ENCODE peak calls at places on chromosomes 5 and 9, in ten cellular contexts. One of them, this sample, is unnamed.

GRCh38 chr9:126389958-126390357 is 63.3 kb downstream of the MVB12B start:
- DNase-seq in WTC11: no peak
- DNase-seq in heart right ventricle: no peak
- DNase-seq in NCI-H1417: no peak
- DNase-seq in kidney epithelial cell: no peak
- DNase-seq in head of caudate nucleus: peak
- DNase-seq in A172: no peak
- DNase-seq in activated T-helper 1 cell treated with Interleukin-2 at 50 U/mL for 16 hours: no peak
- DNase-seq in frontal cortex: no peak
- DNase-seq in effector CD4-positive, alpha-beta T cell: no peak
- DNase-seq in this sample: no peak

GRCh38 chr9:101458955-101459631 is 23.5 kb upstream of the ALDOB start:
- DNase-seq in WTC11: peak
- DNase-seq in heart right ventricle: no peak
- DNase-seq in NCI-H1417: peak
- DNase-seq in kidney epithelial cell: no peak
- DNase-seq in head of caudate nucleus: no peak
- DNase-seq in A172: peak
- DNase-seq in activated T-helper 1 cell treated with Interleukin-2 at 50 U/mL for 16 hours: no peak
- DNase-seq in frontal cortex: peak
- DNase-seq in effector CD4-positive, alpha-beta T cell: no peak
- DNase-seq in this sample: peak

GRCh38 chr9:104074876-104075275 is 19.2 kb upstream of the SMC2 start:
- DNase-seq in WTC11: no peak
- DNase-seq in heart right ventricle: no peak
- DNase-seq in NCI-H1417: no peak
- DNase-seq in kidney epithelial cell: peak
- DNase-seq in head of caudate nucleus: no peak
- DNase-seq in A172: peak
- DNase-seq in activated T-helper 1 cell treated with Interleukin-2 at 50 U/mL for 16 hours: no peak
- DNase-seq in frontal cortex: no peak
- DNase-seq in effector CD4-positive, alpha-beta T cell: no peak
- DNase-seq in this sample: no peak

GRCh38 chr5:123305751-123306150 is 117.5 kb downstream of the CEP120 start:
- DNase-seq in WTC11: no peak
- DNase-seq in heart right ventricle: no peak
- DNase-seq in NCI-H1417: no peak
- DNase-seq in kidney epithelial cell: no peak
- DNase-seq in head of caudate nucleus: no peak
- DNase-seq in A172: no peak
- DNase-seq in activated T-helper 1 cell treated with Interleukin-2 at 50 U/mL for 16 hours: no peak
- DNase-seq in frontal cortex: no peak
- DNase-seq in effector CD4-positive, alpha-beta T cell: no peak
- DNase-seq in this sample: no peak

GRCh38 chr9:113957778-113958430 is 81.8 kb downstream of the ZNF618 start:
- DNase-seq in WTC11: no peak
- DNase-seq in heart right ventricle: no peak
- DNase-seq in NCI-H1417: no peak
- DNase-seq in kidney epithelial cell: peak
- DNase-seq in head of caudate nucleus: no peak
- DNase-seq in A172: peak
- DNase-seq in activated T-helper 1 cell treated with Interleukin-2 at 50 U/mL for 16 hours: no peak
- DNase-seq in frontal cortex: no peak
- DNase-seq in effector CD4-positive, alpha-beta T cell: no peak
- DNase-seq in this sample: no peak

GRCh38 chr5:65262590-65263189 is 219.0 kb downstream of the ADAMTS6 start:
- DNase-seq in WTC11: no peak
- DNase-seq in heart right ventricle: peak
- DNase-seq in NCI-H1417: no peak
- DNase-seq in kidney epithelial cell: peak
- DNase-seq in head of caudate nucleus: no peak
- DNase-seq in A172: peak
- DNase-seq in activated T-helper 1 cell treated with Interleukin-2 at 50 U/mL for 16 hours: no peak
- DNase-seq in frontal cortex: no peak
- DNase-seq in effector CD4-positive, alpha-beta T cell: no peak
- DNase-seq in this sample: no peak

GRCh38 chr5:23208959-23209431 is 298.4 kb upstream of the PRDM9 start:
- DNase-seq in WTC11: peak
- DNase-seq in heart right ventricle: no peak
- DNase-seq in NCI-H1417: peak
- DNase-seq in kidney epithelial cell: peak
- DNase-seq in head of caudate nucleus: no peak
- DNase-seq in A172: peak
- DNase-seq in activated T-helper 1 cell treated with Interleukin-2 at 50 U/mL for 16 hours: no peak
- DNase-seq in frontal cortex: no peak
- DNase-seq in effector CD4-positive, alpha-beta T cell: no peak
- DNase-seq in this sample: no peak

GRCh38 chr5:163357636-163358035 is 79.8 kb upstream of the CCNG1 start:
- DNase-seq in WTC11: no peak
- DNase-seq in heart right ventricle: no peak
- DNase-seq in NCI-H1417: no peak
- DNase-seq in kidney epithelial cell: no peak
- DNase-seq in head of caudate nucleus: no peak
- DNase-seq in A172: no peak
- DNase-seq in activated T-helper 1 cell treated with Interleukin-2 at 50 U/mL for 16 hours: no peak
- DNase-seq in frontal cortex: no peak
- DNase-seq in effector CD4-positive, alpha-beta T cell: no peak
- DNase-seq in this sample: no peak

GRCh38 chr9:93673271-93673843 is 97.0 kb downstream of the PHF2 start:
- DNase-seq in WTC11: peak
- DNase-seq in heart right ventricle: peak
- DNase-seq in NCI-H1417: no peak
- DNase-seq in kidney epithelial cell: no peak
- DNase-seq in head of caudate nucleus: peak
- DNase-seq in A172: no peak
- DNase-seq in activated T-helper 1 cell treated with Interleukin-2 at 50 U/mL for 16 hours: no peak
- DNase-seq in frontal cortex: no peak
- DNase-seq in effector CD4-positive, alpha-beta T cell: no peak
- DNase-seq in this sample: no peak